ENCODE peak calls at places on chromosomes 5 and 9, in four cellular contexts. H is HepG2, W is SK-N-SH, B is K562. E is an unnamed sample.

GRCh38 chr5:132064738-132065331 is 4.4 kb downstream of the IL3 start:
- DNase-seq in H (peak), W (peak), B (peak), E (peak)

GRCh38 chr5:143244990-143245389 is 158.5 kb downstream of the NR3C1 start:
- DNase-seq in H (no peak), W (no peak), B (no peak), E (no peak)

GRCh38 chr5:78905084-78905938 is 79.8 kb downstream of the ARSB start:
- DNase-seq in H (no peak), W (no peak), B (no peak), E (no peak)

GRCh38 chr5:142808778-142809606 is 38.8 kb downstream of the ARHGAP26 start:
- DNase-seq in H (no peak), W (peak), B (no peak), E (no peak)

GRCh38 chr5:166936351-166936750 is 1355.1 kb upstream of the WWC1 start:
- DNase-seq in H (no peak), W (no peak), B (no peak), E (no peak)

GRCh38 chr5:79858097-79858723 is 132.9 kb downstream of the MTX3 start:
- DNase-seq in H (peak), W (peak), B (peak), E (peak)

GRCh38 chr5:24347206-24347605 is 297.6 kb downstream of the CDH10 start:
- DNase-seq in H (no peak), W (no peak), B (no peak), E (no peak)

GRCh38 chr5:75484605-75485004 is 26.8 kb downstream of the CERT1 start:
- DNase-seq in H (no peak), W (no peak), B (no peak), E (no peak)

GRCh38 chr5:142686210-142686734 is 382 bp upstream of the FGF1 start:
- DNase-seq in H (peak), W (peak), B (no peak), E (no peak)

GRCh38 chr5:175712681-175713085 is 54.8 kb downstream of the HRH2 start:
- DNase-seq in H (no peak), W (peak), B (no peak), E (no peak)

GRCh38 chr5:104171958-104172357 is 609.4 kb upstream of the NUDT12 start:
- DNase-seq in H (no peak), W (no peak), B (no peak), E (no peak)
- TF ChIP-seq ELF1 in H (no peak), W (no peak), B (no peak), E (no peak)

GRCh38 chr5:113273949-113274348 is 160.8 kb downstream of the TSSK1B start:
- DNase-seq in H (no peak), W (no peak), B (no peak), E (no peak)

GRCh38 chr5:113271015-113271414 is 163.8 kb downstream of the TSSK1B start:
- DNase-seq in H (no peak), W (no peak), B (no peak), E (no peak)

GRCh38 chr5:113269023-113269997 is 165.5 kb downstream of the TSSK1B start:
- DNase-seq in H (no peak), W (no peak), B (no peak), E (no peak)

GRCh38 chr5:113270081-113270480 is 164.7 kb downstream of the TSSK1B start:
- DNase-seq in H (no peak), W (no peak), B (no peak), E (no peak)

GRCh38 chr5:113271753-113272454 is 162.9 kb downstream of the TSSK1B start:
- DNase-seq in H (no peak), W (no peak), B (no peak), E (no peak)
- TF ChIP-seq JUND in H (no peak), W (no peak), B (no peak), E (no peak)

GRCh38 chr9:136310273-136311030 is 6.6 kb upstream of the CCDC187 start:
- DNase-seq in H (no peak), W (no peak), B (no peak), E (no peak)

GRCh38 chr9:136311433-136312375 is 7.8 kb upstream of the CCDC187 start:
- DNase-seq in H (peak), W (no peak), B (peak), E (peak)

GRCh38 chr9:136309806-136310220 is 5.9 kb upstream of the CCDC187 start:
- DNase-seq in H (no peak), W (no peak), B (no peak), E (no peak)

GRCh38 chr9:136312436-136312835 is 8.5 kb upstream of the CCDC187 start:
- DNase-seq in H (no peak), W (peak), B (peak), E (no peak)

DNA sequence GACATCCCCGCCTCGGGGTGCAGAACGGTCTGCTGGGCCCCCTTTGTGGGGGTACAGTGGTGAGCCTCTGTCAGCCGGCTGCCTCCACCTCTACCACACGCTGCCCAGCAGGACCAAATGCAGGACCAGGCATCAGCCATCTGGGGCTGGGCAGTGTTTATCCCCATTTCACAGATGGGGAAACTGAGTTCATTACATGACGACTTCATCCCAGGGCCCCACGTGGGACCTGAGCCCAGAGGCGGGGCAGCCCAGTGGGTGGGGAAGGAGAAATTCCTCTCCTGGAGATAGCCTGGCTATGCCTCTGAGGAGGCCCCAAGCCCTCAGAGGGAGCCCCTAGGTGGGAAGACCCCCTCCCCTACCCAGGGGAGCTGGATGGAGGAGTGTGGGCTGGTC is 7.1 kb upstream of the CCDC187 start:
- DNase-seq in H (no peak), W (no peak), B (no peak), E (no peak)
- H3K4me2 ChIP-seq in H (peak), W (no peak), B (no peak), E (peak)

GRCh38 chr5:136114406-136115132 is 18.1 kb upstream of the SMAD5 start:
- DNase-seq in H (no peak), W (no peak), B (no peak), E (no peak)
- TF ChIP-seq ELF1 in H (no peak), W (no peak), B (no peak), E (no peak)

DNA sequence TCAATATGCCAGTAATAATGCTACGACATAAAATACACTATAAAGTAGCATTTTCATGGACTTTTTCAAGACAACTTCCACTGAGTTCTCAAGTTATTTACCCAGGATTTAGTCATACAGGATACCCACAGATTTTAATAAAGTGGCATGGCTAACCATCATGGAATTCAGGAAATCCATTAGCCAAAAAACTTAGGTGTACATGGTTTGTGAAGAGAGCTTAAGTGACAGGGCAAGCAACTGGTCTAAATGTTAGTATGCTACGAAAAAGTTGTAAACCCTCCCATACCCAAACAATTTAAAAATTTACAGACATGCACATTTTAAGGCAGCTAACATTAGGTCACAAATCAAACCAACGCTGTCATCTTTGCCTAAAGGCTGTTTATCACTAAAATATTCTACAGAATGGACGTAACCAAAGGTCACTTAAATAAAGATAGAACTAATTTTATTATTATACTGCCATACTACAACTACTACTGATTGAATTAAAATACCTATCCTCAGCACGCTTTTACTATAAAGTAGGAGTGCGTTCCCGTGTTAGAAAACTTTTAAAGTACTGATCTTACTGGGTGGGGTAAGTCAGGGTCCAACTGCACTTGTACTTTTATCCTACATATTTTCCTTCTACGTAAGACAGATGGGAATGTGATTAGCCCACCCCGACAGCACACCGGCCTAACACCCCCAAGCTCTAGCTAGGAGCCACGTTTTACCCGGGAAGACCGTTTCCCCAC is 1.1 kb downstream of the UBTD2 start:
- DNase-seq in H (no peak), W (no peak), B (no peak), E (no peak)
- TF ChIP-seq JUND in H (no peak), W (no peak), B (no peak), E (no peak)

DNA sequence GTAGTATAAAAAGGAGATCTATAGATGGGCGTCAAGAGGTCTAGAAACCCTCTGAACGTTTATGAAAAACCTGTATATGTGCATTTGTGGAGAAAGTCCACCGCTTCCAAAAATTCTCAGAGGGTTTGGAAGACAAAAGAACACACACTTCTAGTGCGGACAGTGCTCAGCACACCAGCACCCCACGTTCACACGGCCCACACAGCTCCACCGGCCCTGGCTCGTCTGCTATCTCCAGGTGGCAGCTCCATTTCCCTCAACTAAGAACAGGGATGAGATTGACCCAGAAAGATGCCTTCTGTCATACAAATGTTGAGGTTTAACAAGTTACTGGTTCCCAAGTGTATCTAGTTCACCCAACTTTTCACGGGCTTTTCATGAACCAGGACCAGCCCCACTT is 255.1 kb downstream of the NR2F1-AS1 start:
- DNase-seq in H (no peak), W (no peak), B (no peak), E (no peak)
- H3K4me2 ChIP-seq in H (no peak), W (no peak), B (no peak), E (no peak)

GRCh38 chr9:111287127-111287526 is 42.9 kb downstream of the OR2K2 start:
- DNase-seq in H (no peak), W (no peak), B (no peak), E (peak)
- TF ChIP-seq ELF1 in H (no peak), W (no peak), B (no peak), E (no peak)

GRCh38 chr5:107671742-107672211 is 1.0 kb upstream of the EFNA5 start:
- DNase-seq in H (no peak), W (peak), B (no peak), E (peak)
- TF ChIP-seq JUND in H (no peak), W (no peak), B (no peak), E (no peak)

GRCh38 chr9:133955821-133956411 is 36.2 kb downstream of the VAV2 start:
- DNase-seq in H (no peak), W (peak), B (no peak), E (no peak)
- H3K4me2 ChIP-seq in H (no peak), W (peak), B (no peak), E (no peak)